ENCODE peak calls at places on chromosomes 6 and 20, in eight cellular contexts. One of them, this sample, is unnamed.

GRCh38 chr6:170072246-170072645 is 218.6 kb downstream of the DLL1 start:
- DNase-seq in HuH-7: no peak
- DNase-seq in epithelial cell of esophagus: no peak
- DNase-seq in SW 1271: no peak
- DNase-seq in DMS 273 treated with DMSO at 0.1 percent for 48 hours: no peak
- DNase-seq in anterior cingulate cortex: no peak
- DNase-seq in Right ventricle myocardium superior: no peak
- DNase-seq in activated T-helper 1 cell treated with anti-CD3 and anti-CD28 coated beads, Interleukin-12 subunit alpha, Interleukin-12 subunit beta, Interleukin-2, Interleukin-4 antibody, amounts not matched to agents 30 ng/mL and 10 ng/mL and 1 ng/mL, durations not matched to agents 14 hours and 24 hours and 36 hours: no peak
- DNase-seq in this sample: no peak

GRCh38 chr20:13418263-13419229 is 197.5 kb downstream of the ISM1 start:
- DNase-seq in HuH-7: peak
- DNase-seq in epithelial cell of esophagus: peak
- DNase-seq in SW 1271: no peak
- DNase-seq in DMS 273 treated with DMSO at 0.1 percent for 48 hours: no peak
- DNase-seq in anterior cingulate cortex: no peak
- DNase-seq in Right ventricle myocardium superior: no peak
- DNase-seq in activated T-helper 1 cell treated with anti-CD3 and anti-CD28 coated beads, Interleukin-12 subunit alpha, Interleukin-12 subunit beta, Interleukin-2, Interleukin-4 antibody, amounts not matched to agents 30 ng/mL and 10 ng/mL and 1 ng/mL, durations not matched to agents 14 hours and 24 hours and 36 hours: no peak
- DNase-seq in this sample: no peak

GRCh38 chr20:33910056-33910455 is 83.7 kb upstream of the RALY start:
- DNase-seq in HuH-7: no peak
- DNase-seq in epithelial cell of esophagus: no peak
- DNase-seq in SW 1271: no peak
- DNase-seq in DMS 273 treated with DMSO at 0.1 percent for 48 hours: no peak
- DNase-seq in anterior cingulate cortex: no peak
- DNase-seq in Right ventricle myocardium superior: no peak
- DNase-seq in activated T-helper 1 cell treated with anti-CD3 and anti-CD28 coated beads, Interleukin-12 subunit alpha, Interleukin-12 subunit beta, Interleukin-2, Interleukin-4 antibody, amounts not matched to agents 30 ng/mL and 10 ng/mL and 1 ng/mL, durations not matched to agents 14 hours and 24 hours and 36 hours: no peak
- DNase-seq in this sample: no peak

GRCh38 chr6:156980948-156981347 is 203.8 kb downstream of the ARID1B start:
- DNase-seq in HuH-7: no peak
- DNase-seq in epithelial cell of esophagus: peak
- DNase-seq in SW 1271: no peak
- DNase-seq in DMS 273 treated with DMSO at 0.1 percent for 48 hours: no peak
- DNase-seq in anterior cingulate cortex: no peak
- DNase-seq in Right ventricle myocardium superior: no peak
- DNase-seq in activated T-helper 1 cell treated with anti-CD3 and anti-CD28 coated beads, Interleukin-12 subunit alpha, Interleukin-12 subunit beta, Interleukin-2, Interleukin-4 antibody, amounts not matched to agents 30 ng/mL and 10 ng/mL and 1 ng/mL, durations not matched to agents 14 hours and 24 hours and 36 hours: no peak
- DNase-seq in this sample: no peak

GRCh38 chr6:53014034-53014433 is 18.9 kb upstream of the GSTA4 start:
- DNase-seq in HuH-7: peak
- DNase-seq in epithelial cell of esophagus: peak
- DNase-seq in SW 1271: no peak
- DNase-seq in DMS 273 treated with DMSO at 0.1 percent for 48 hours: no peak
- DNase-seq in anterior cingulate cortex: no peak
- DNase-seq in Right ventricle myocardium superior: no peak
- DNase-seq in activated T-helper 1 cell treated with anti-CD3 and anti-CD28 coated beads, Interleukin-12 subunit alpha, Interleukin-12 subunit beta, Interleukin-2, Interleukin-4 antibody, amounts not matched to agents 30 ng/mL and 10 ng/mL and 1 ng/mL, durations not matched to agents 14 hours and 24 hours and 36 hours: no peak
- DNase-seq in this sample: no peak

GRCh38 chr20:22470620-22471026 is 113.7 kb downstream of the FOXA2 start:
- DNase-seq in HuH-7: no peak
- DNase-seq in epithelial cell of esophagus: no peak
- DNase-seq in SW 1271: no peak
- DNase-seq in DMS 273 treated with DMSO at 0.1 percent for 48 hours: no peak
- DNase-seq in anterior cingulate cortex: no peak
- DNase-seq in Right ventricle myocardium superior: no peak
- DNase-seq in activated T-helper 1 cell treated with anti-CD3 and anti-CD28 coated beads, Interleukin-12 subunit alpha, Interleukin-12 subunit beta, Interleukin-2, Interleukin-4 antibody, amounts not matched to agents 30 ng/mL and 10 ng/mL and 1 ng/mL, durations not matched to agents 14 hours and 24 hours and 36 hours: no peak
- DNase-seq in this sample: no peak

GRCh38 chr6:114007451-114007953 is 36.6 kb upstream of the HDAC2 start:
- DNase-seq in HuH-7: no peak
- DNase-seq in epithelial cell of esophagus: no peak
- DNase-seq in SW 1271: no peak
- DNase-seq in DMS 273 treated with DMSO at 0.1 percent for 48 hours: no peak
- DNase-seq in anterior cingulate cortex: no peak
- DNase-seq in Right ventricle myocardium superior: no peak
- DNase-seq in activated T-helper 1 cell treated with anti-CD3 and anti-CD28 coated beads, Interleukin-12 subunit alpha, Interleukin-12 subunit beta, Interleukin-2, Interleukin-4 antibody, amounts not matched to agents 30 ng/mL and 10 ng/mL and 1 ng/mL, durations not matched to agents 14 hours and 24 hours and 36 hours: peak
- DNase-seq in this sample: no peak

GRCh38 chr6:105810105-105810921 is 275.8 kb upstream of the PRDM1 start:
- DNase-seq in HuH-7: no peak
- DNase-seq in epithelial cell of esophagus: peak
- DNase-seq in SW 1271: peak
- DNase-seq in DMS 273 treated with DMSO at 0.1 percent for 48 hours: peak
- DNase-seq in anterior cingulate cortex: no peak
- DNase-seq in Right ventricle myocardium superior: no peak
- DNase-seq in activated T-helper 1 cell treated with anti-CD3 and anti-CD28 coated beads, Interleukin-12 subunit alpha, Interleukin-12 subunit beta, Interleukin-2, Interleukin-4 antibody, amounts not matched to agents 30 ng/mL and 10 ng/mL and 1 ng/mL, durations not matched to agents 14 hours and 24 hours and 36 hours: peak
- DNase-seq in this sample: peak

GRCh38 chr6:46626228-46626909 is 26.2 kb downstream of the CYP39A1 start:
- DNase-seq in HuH-7: no peak
- DNase-seq in epithelial cell of esophagus: peak
- DNase-seq in SW 1271: no peak
- DNase-seq in DMS 273 treated with DMSO at 0.1 percent for 48 hours: no peak
- DNase-seq in anterior cingulate cortex: no peak
- DNase-seq in Right ventricle myocardium superior: no peak
- DNase-seq in activated T-helper 1 cell treated with anti-CD3 and anti-CD28 coated beads, Interleukin-12 subunit alpha, Interleukin-12 subunit beta, Interleukin-2, Interleukin-4 antibody, amounts not matched to agents 30 ng/mL and 10 ng/mL and 1 ng/mL, durations not matched to agents 14 hours and 24 hours and 36 hours: no peak
- DNase-seq in this sample: no peak

This sample was measured in lung.